ENCODE peak calls at places on chromosomes 12 and 14, in six cellular contexts. Y is effector memory CD4-positive, alpha-beta T cell; U is fibroblast of the aortic adventitia; H is tibial artery; O is skeletal muscle cell; Q is MM.1S. G is an unnamed sample.

GRCh38 chr12:53696285-53696654 is 20.4 kb upstream of the ATP5MC2 start:
- DNase-seq in Y (no peak), U (peak), H (no peak), O (peak), Q (peak), G (peak)

GRCh38 chr12:56158926-56159461 is 835 bp downstream of the MYL6 start:
- DNase-seq in Y (no peak), U (peak), H (peak), O (peak), Q (peak), G (peak)

GRCh38 chr14:51735851-51736250 is 84.1 kb downstream of the FRMD6 start:
- DNase-seq in Y (no peak), U (peak), H (no peak), O (no peak), Q (no peak), G (no peak)

GRCh38 chr12:92421701-92422100 is 276.1 kb upstream of the BTG1 start:
- DNase-seq in Y (no peak), U (peak), H (no peak), O (peak), Q (no peak), G (no peak)

GRCh38 chr12:3989218-3989550 is 116.0 kb upstream of the PARP11 start:
- DNase-seq in Y (no peak), U (no peak), H (no peak), O (no peak), Q (no peak), G (no peak)

GRCh38 chr12:104426926-104427546 is 29.7 kb upstream of the CHST11 start:
- DNase-seq in Y (no peak), U (peak), H (no peak), O (no peak), Q (no peak), G (no peak)

GRCh38 chr12:75543529-75543928 is 32.1 kb upstream of the KRR1 start:
- DNase-seq in Y (no peak), U (no peak), H (no peak), O (no peak), Q (no peak), G (no peak)

GRCh38 chr14:92959189-92959531 is 36.2 kb downstream of the CHGA start:
- DNase-seq in Y (no peak), U (no peak), H (no peak), O (peak), Q (no peak), G (no peak)

GRCh38 chr12:26857465-26858176 is 24.6 kb upstream of the ITPR2 start:
- DNase-seq in Y (no peak), U (no peak), H (no peak), O (no peak), Q (no peak), G (no peak)

GRCh38 chr14:60632257-60632656 is 17.0 kb downstream of the SIX1 start:
- DNase-seq in Y (no peak), U (no peak), H (no peak), O (no peak), Q (peak), G (peak)

GRCh38 chr14:104973215-104974145 is 4.7 kb downstream of the AHNAK2 start:
- DNase-seq in Y (no peak), U (peak), H (peak), O (peak), Q (no peak), G (no peak)

GRCh38 chr12:123115409-123116111 is 35.3 kb downstream of the PITPNM2 start:
- DNase-seq in Y (no peak), U (peak), H (peak), O (peak), Q (no peak), G (no peak)

GRCh38 chr14:104803916-104804371 is 3.0 kb downstream of the ZBTB42 start:
- DNase-seq in Y (no peak), U (no peak), H (no peak), O (no peak), Q (no peak), G (no peak)

GRCh38 chr12:56358836-56359532 is 923 bp downstream of the STAT2 start:
- DNase-seq in Y (no peak), U (peak), H (no peak), O (peak), Q (peak), G (no peak)

GRCh38 chr14:48398675-48399282 is 723.4 kb upstream of the MDGA2 start:
- DNase-seq in Y (no peak), U (peak), H (no peak), O (no peak), Q (peak), G (peak)

GRCh38 chr12:132771126-132771838 is 9.7 kb upstream of the ANKLE2 start:
- DNase-seq in Y (peak), U (no peak), H (no peak), O (no peak), Q (peak), G (peak)

GRCh38 chr12:49900371-49900770 is 3.3 kb downstream of the FAIM2 start:
- DNase-seq in Y (no peak), U (no peak), H (no peak), O (no peak), Q (no peak), G (no peak)

GRCh38 chr12:9673404-9674225 is 4.1 kb downstream of the CLEC2D start:
- DNase-seq in Y (peak), U (peak), H (peak), O (peak), Q (peak), G (peak)

GRCh38 chr12:108721824-108722223 is 9.5 kb downstream of the CORO1C start:
- DNase-seq in Y (no peak), U (no peak), H (no peak), O (no peak), Q (no peak), G (no peak)

GRCh38 chr12:108722463-108722862 is 8.9 kb downstream of the CORO1C start:
- DNase-seq in Y (no peak), U (peak), H (no peak), O (no peak), Q (no peak), G (no peak)

GRCh38 chr12:108722992-108723766 is 8.1 kb downstream of the CORO1C start:
- DNase-seq in Y (no peak), U (peak), H (no peak), O (peak), Q (no peak), G (no peak)

GRCh38 chr12:108724890-108725151 is 6.5 kb downstream of the CORO1C start:
- DNase-seq in Y (no peak), U (no peak), H (no peak), O (no peak), Q (no peak), G (no peak)

DNA sequence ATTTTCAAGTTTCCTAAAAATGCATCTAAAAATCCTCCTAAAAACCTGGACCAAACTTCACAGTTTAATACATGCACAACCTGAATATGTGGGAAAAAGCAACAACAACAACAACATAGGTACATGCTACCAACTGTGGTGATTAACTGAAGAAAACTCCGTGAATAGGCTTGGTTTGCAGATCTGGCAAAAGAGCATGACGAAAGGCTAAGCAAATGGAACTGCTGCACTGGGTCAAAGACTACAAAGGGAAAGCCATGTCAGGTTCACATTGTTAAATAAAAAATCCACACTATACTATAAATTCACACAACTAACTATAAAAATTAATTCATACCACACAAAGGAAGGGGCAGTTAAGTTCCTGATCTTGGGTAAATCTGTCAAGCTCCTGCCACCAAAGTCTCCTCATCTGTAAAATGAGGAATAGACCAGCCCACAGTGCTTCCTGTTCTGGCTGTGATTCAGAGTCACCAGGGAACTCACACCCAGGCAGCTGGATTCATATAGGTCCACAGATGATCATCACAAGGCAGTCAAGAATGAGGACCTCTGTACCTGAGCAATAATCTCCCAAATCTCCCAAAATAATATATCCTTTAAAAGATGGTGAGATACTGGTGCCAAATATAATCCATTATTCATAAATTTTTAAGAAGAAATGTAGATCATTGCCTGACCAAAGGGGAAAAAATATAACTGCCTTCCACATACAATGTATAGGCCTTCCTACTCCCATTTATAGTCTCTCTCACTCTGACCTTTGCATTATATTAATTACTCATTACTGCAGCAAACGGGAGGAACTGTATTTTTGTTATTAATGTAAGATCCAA is 7.0 kb downstream of the CORO1C start:
- DNase-seq in Y (no peak), U (no peak), H (no peak), O (no peak), Q (no peak), G (no peak)
- H3K4me3 ChIP-seq in Y (no peak), U (no peak), H (no peak), O (no peak), Q (no peak), G (no peak)

GRCh38 chr12:90859591-90859990 is 95.4 kb downstream of the CCER1 start:
- DNase-seq in Y (no peak), U (no peak), H (no peak), O (no peak), Q (no peak), G (no peak)
- H3K4me3 ChIP-seq in Y (no peak), U (no peak), H (no peak), O (no peak), Q (no peak), G (no peak)

GRCh38 chr14:53963491-53964227 is 7.0 kb upstream of the BMP4 start:
- DNase-seq in Y (no peak), U (peak), H (peak), O (no peak), Q (no peak), G (no peak)
- H3K4me3 ChIP-seq in Y (no peak), U (peak), H (peak), O (no peak), Q (no peak), G (no peak)

DNA sequence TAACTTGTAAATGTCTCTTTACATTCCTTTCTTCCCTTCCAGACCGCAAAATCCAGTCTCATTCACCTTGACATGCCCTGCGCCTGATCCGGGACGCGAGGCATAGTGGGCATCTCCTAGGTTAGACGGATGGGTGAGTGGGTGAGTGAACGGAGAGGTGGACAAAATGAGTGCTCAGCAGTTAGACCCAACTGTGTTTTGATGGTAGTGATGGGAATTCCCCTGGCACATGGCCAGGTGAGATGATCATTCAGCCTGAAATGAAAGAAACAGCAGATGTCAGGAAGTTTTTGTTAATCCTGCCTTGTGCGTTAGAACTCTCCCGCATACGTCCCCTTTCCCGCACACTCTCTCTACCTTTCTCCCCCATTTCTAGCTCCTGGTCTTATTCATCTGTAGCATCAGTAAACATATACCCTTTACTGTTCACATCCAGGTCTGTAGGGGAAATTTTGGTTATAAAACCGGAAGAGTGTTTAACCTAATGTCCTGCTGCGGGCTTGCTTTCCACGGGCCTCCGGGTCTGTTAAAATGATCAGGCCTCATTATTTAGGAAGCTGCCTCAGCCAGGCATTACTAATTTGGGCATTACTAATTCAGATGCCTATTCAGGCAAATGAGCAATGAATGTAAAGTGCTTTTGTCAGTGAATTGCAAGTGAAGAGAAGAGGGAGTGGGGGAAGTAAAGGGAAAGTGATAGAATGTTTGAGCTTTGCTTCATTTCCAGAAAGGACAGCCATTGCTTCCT is 172.8 kb downstream of the ETV6 start:
- DNase-seq in Y (peak), U (peak), H (no peak), O (no peak), Q (peak), G (no peak)
- H3K4me3 ChIP-seq in Y (no peak), U (no peak), H (no peak), O (no peak), Q (peak), G (no peak)

GRCh38 chr14:38090506-38090905 is 117.2 kb upstream of the SSTR1 start:
- DNase-seq in Y (no peak), U (no peak), H (no peak), O (no peak), Q (no peak), G (no peak)

GRCh38 chr14:38089123-38089522 is 118.6 kb upstream of the SSTR1 start:
- DNase-seq in Y (no peak), U (no peak), H (no peak), O (no peak), Q (no peak), G (no peak)
- H3K4me3 ChIP-seq in Y (peak), U (no peak), H (no peak), O (no peak), Q (no peak), G (no peak)

GRCh38 chr14:49896956-49897355 is 4.1 kb downstream of the ARF6 start:
- DNase-seq in Y (no peak), U (no peak), H (no peak), O (no peak), Q (no peak), G (no peak)
- H3K4me3 ChIP-seq in Y (peak), U (peak), H (peak), O (peak), Q (no peak), G (no peak)

GRCh38 chr14:95620659-95621059 is 65.6 kb upstream of the TCL1B start:
- DNase-seq in Y (peak), U (no peak), H (no peak), O (no peak), Q (no peak), G (no peak)
- H3K4me3 ChIP-seq in Y (peak), U (no peak), H (no peak), O (no peak), Q (no peak), G (peak)

GRCh38 chr12:58938440-58938839 is 18.1 kb upstream of the LRIG3 start:
- DNase-seq in Y (no peak), U (no peak), H (no peak), O (no peak), Q (no peak), G (no peak)
- H3K4me3 ChIP-seq in Y (no peak), U (no peak), H (no peak), O (no peak), Q (no peak), G (no peak)